ENCODE peak calls at places on chromosomes 11 and 22, in six cellular contexts. Z is sigmoid colon, W is tibial nerve, K is prostate gland, C is thyroid gland, Q is kidney epithelial cell. O is an unnamed sample.
A peak's percentile ranks its signal among the peaks of the same experiment; 100 is the strongest.

GRCh38 chr22:31635638-31636306 is 26.2 kb downstream of the PISD start:
- DNase-seq in C (peak; percentile 55), Z (no peak), W (no peak), Q (no peak), K (peak; percentile 41), O (no peak)

GRCh38 chr22:24133187-24133965 is 47.9 kb upstream of the SUSD2 start:
- DNase-seq in Z (peak; percentile 75), W (no peak), K (no peak), Q (no peak), C (no peak), O (peak; percentile 46)

GRCh38 chr22:46846154-46846831 is 83.8 kb downstream of the TBC1D22A start:
- DNase-seq in K (no peak), Q (no peak), W (no peak), C (no peak), Z (no peak), O (no peak)

GRCh38 chr11:125376117-125376516 is 119.9 kb downstream of the FEZ1 start:
- DNase-seq in K (peak; percentile 52), W (no peak), C (peak; percentile 92), Z (peak; percentile 67), Q (no peak), O (no peak)

GRCh38 chr11:27563201-27563600 is 56.6 kb upstream of the LIN7C start:
- DNase-seq in Z (no peak), C (no peak), Q (no peak), W (no peak), K (no peak), O (no peak)

GRCh38 chr11:15748673-15749190 is 607.6 kb downstream of the SOX6 start:
- DNase-seq in Q (no peak), C (no peak), K (no peak), W (no peak), Z (no peak), O (no peak)

GRCh38 chr22:30026751-30027150 is 53.5 kb upstream of the HORMAD2 start:
- DNase-seq in K (no peak), Q (no peak), W (no peak), C (peak; percentile 80), Z (no peak), O (no peak)

GRCh38 chr22:48931452-48931851 is 896.2 kb downstream of the BRD1 start:
- DNase-seq in Z (peak; percentile 15), C (no peak), K (no peak), W (no peak), Q (no peak), O (no peak)

GRCh38 chr22:41844513-41844912 is 11.6 kb downstream of the SREBF2 start:
- DNase-seq in W (no peak), K (peak; percentile 88), C (no peak), Z (no peak), Q (no peak), O (no peak)

GRCh38 chr11:12526789-12527188 is 147.4 kb upstream of the TEAD1 start:
- DNase-seq in C (no peak), K (no peak), W (no peak), Z (no peak), Q (no peak), O (no peak)

GRCh38 chr11:58775066-58775708 is 43.4 kb upstream of the GLYAT start:
- DNase-seq in K (no peak), Q (no peak), Z (no peak), C (no peak), W (no peak), O (no peak)

GRCh38 chr11:25755918-25756584 is 575.9 kb upstream of the ANO3 start:
- DNase-seq in K (no peak), W (no peak), Z (peak; percentile 53), C (no peak), Q (no peak), O (no peak)

GRCh38 chr11:9260182-9261146 is 4.7 kb downstream of the DENND5A start:
- DNase-seq in W (no peak), C (no peak), K (no peak), Q (no peak), Z (no peak), O (peak; percentile 66)

GRCh38 chr11:79013509-79013908 is 427.3 kb downstream of the TENM4 start:
- DNase-seq in Z (no peak), K (no peak), C (peak; percentile 42), W (no peak), Q (no peak), O (no peak)

GRCh38 chr11:17743026-17743807 is 8.6 kb downstream of the KCNC1 start:
- DNase-seq in W (no peak), K (no peak), C (no peak), Q (no peak), Z (no peak), O (no peak)

GRCh38 chr11:82732348-82732733 is 1.3 kb downstream of the FAM181B start:
- DNase-seq in Z (no peak), K (no peak), Q (no peak), C (peak; percentile 12), W (no peak), O (no peak)

DNA sequence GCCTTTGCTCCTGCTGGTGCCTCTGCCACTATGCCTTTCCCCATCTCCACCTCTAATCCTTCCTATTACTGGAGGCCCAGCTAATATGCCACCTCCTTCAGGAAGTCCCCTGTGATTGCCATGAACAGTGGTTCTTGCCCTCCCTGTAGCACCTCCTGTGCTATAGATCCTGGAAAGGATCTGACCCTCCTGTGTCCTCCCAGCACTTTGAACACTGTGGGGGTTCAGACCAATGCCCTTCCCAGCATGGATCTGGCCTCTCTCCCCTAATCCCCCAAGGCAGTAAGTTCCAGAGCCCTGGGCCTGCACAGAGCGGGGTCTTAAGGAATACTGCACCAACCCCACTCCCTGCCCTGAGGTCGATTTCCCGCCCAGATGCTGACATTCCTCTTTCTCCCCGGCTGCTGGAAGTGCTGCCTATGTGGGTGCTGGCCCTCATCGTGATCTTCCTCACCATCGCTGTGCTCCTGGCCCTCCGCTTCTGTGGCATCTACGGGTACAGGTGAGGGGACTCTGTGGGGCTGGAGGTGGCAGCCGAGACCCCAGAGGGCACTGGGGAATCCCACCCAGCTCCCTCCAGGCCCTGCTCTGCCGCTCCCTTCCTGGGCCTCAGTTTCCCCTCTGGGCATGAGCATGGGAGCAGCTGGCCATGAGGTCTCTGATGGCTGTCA is 21.6 kb downstream of the CSF2RB start:
- DNase-seq in Z (no peak), C (no peak), K (no peak), Q (no peak), W (no peak), O (no peak)
- H3K36me3 ChIP-seq in Z (no peaks in the 10 kb centered on the region), C (no peaks in the 10 kb centered on the region), K (no peaks in the 10 kb centered on the region), Q (no peaks in the 10 kb centered on the region), W (no peaks in the 10 kb centered on the region), O (peaks cover 28% of the 10 kb centered on the region)

GRCh38 chr22:35346596-35347220 is 34.2 kb upstream of the HMOX1 start:
- DNase-seq in C (no peak), Q (no peak), Z (no peak), K (no peak), W (no peak), O (no peak)

GRCh38 chr22:35347462-35347861 is 33.4 kb upstream of the HMOX1 start:
- DNase-seq in C (no peak), W (no peak), Z (no peak), K (no peak), Q (no peak), O (no peak)

GRCh38 chr22:35345808-35346505 is 34.9 kb upstream of the HMOX1 start:
- DNase-seq in C (no peak), Z (no peak), K (no peak), Q (no peak), W (no peak), O (no peak)

GRCh38 chr22:35343664-35344550 is 37.0 kb upstream of the HMOX1 start:
- DNase-seq in K (no peak), C (no peak), Z (no peak), W (no peak), Q (no peak), O (no peak)

DNA sequence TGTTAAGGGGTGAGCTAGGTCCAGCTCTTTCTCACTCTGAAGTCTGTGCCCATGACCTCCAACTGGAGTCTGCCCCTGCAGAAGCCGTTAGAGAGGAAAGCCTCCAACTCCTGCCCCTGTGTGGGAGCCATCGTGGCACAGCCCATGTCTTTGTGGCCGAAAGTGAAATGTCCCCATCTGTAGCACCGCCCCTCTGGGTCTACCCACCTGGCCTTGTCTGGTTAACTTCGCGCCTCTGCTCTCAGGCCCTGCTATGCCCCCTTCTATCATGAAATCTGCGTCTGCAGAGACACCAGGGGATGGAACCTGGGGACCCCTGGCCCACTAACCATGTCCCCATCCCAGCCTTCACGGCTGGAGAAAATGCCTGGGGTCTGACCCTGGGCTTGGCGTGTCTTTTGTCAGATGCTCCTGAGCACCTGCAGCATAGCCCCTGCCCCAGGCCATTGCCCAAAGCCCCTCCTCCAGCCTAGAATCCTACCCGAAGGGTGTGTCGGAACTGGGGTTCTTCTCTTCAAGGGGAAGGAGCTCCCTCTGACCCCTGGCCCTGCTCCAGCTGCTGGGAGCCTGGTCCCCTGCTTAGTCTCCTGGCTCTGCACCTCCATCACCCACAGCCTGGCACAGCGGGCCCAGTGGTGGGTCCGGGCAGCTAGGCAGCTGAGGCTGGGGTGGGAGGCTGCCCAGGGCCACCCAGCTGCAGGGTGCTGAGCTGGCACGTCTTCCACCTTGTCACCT is 35.8 kb upstream of the HMOX1 start:
- DNase-seq in C (no peak), W (no peak), K (no peak), Z (no peak), Q (no peak), O (no peak)
- H3K36me3 ChIP-seq in C (peaks cover 26% of the 10 kb centered on the region), W (no peaks in the 10 kb centered on the region), K (no peaks in the 10 kb centered on the region), Z (peaks cover 13% of the 10 kb centered on the region), Q (no peaks in the 10 kb centered on the region), O (peaks cover 30% of the 10 kb centered on the region)

DNA sequence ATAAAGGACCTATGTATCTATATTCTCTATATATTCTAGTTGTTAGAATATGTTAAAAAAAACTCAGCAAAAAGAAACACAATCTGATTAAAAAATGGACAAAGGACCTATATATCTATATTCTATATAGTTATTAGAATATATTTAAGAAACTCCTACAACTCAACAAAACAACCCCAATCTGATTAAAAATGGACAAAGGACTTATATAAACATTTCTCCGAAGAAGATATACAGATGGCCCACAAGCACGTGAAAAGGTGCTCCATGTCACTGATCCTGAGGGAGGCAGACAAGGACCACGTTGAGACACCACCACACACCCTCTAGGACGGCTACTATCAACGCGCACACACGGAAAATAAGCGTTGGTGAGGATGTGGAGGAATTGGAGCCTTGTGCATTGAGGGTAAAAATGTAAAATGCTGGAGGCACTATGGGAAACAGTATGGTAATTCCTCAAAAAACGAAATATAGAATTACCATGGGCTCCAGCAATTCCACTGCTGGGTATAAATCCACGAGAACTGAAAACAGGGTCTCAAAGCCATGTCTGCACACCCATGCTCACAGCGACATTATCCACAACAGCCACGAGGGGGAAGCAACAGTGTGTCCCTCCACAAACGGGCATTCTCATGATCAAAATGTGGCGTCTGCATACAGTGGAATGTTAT is 22.7 kb downstream of the YPEL1 start:
- DNase-seq in Q (no peak), Z (no peak), C (peak; percentile 71), K (peak; percentile 63), W (peak; percentile 76), O (peak; percentile 61)
- H3K36me3 ChIP-seq in Q (no peaks in the 10 kb centered on the region), Z (no peaks in the 10 kb centered on the region), C (no peaks in the 10 kb centered on the region), K (no peaks in the 10 kb centered on the region), W (no peaks in the 10 kb centered on the region), O (no peaks in the 10 kb centered on the region)

GRCh38 chr22:45621836-45622600 is 49.6 kb upstream of the ATXN10 start:
- DNase-seq in W (no peak), Z (no peak), K (no peak), C (no peak), Q (no peak), O (no peak)

GRCh38 chr22:45629469-45630089 is 42.1 kb upstream of the ATXN10 start:
- DNase-seq in K (no peak), Z (no peak), Q (no peak), W (no peak), C (no peak), O (no peak)

GRCh38 chr22:45627489-45628233 is 44.0 kb upstream of the ATXN10 start:
- DNase-seq in W (no peak), C (no peak), K (no peak), Q (no peak), Z (no peak), O (no peak)

GRCh38 chr22:45628508-45628907 is 43.1 kb upstream of the ATXN10 start:
- DNase-seq in Q (no peak), C (no peak), K (no peak), Z (no peak), W (no peak), O (no peak)

GRCh38 chr22:45626198-45626651 is 45.4 kb upstream of the ATXN10 start:
- DNase-seq in W (no peak), Z (no peak), K (peak; percentile 87), Q (no peak), C (no peak), O (no peak)
- H3K36me3 ChIP-seq in W (no peaks in the 10 kb centered on the region), Z (no peaks in the 10 kb centered on the region), K (no peaks in the 10 kb centered on the region), Q (no peaks in the 10 kb centered on the region), C (no peaks in the 10 kb centered on the region), O (no peaks in the 10 kb centered on the region)

O was measured in CD4-positive, CD25-positive, alpha-beta regulatory T cell.